ENCODE peak calls at places on chromosomes 12 and 14, in four cellular contexts. D is stimulated activated CD8-positive, alpha-beta memory T cell treated with anti-CD3 and anti-CD28 coated beads, Interleukin-15, amount 100 ng/mL, for 1 hour; O is posterior cingulate gyrus; H is HS-27A. W is an unnamed sample.

GRCh38 chr14:74980398-74980745 is 22.3 kb upstream of the EIF2B2 start:
- DNase-seq in D (no peak), O (no peak), H (no peak), W (no peak)

GRCh38 chr12:52052471-52053186 is 1.4 kb downstream of the NR4A1 start:
- DNase-seq in D (peak), O (no peak), H (no peak), W (peak)

GRCh38 chr12:123444396-123445026 is 8.0 kb upstream of the RILPL2 start:
- DNase-seq in D (no peak), O (no peak), H (no peak), W (peak)

GRCh38 chr12:124524231-124524925 is 43.0 kb downstream of the NCOR2 start:
- DNase-seq in D (no peak), O (no peak), H (no peak), W (peak)

GRCh38 chr12:92585106-92585775 is 117.5 kb upstream of the PLEKHG7 start:
- DNase-seq in D (no peak), O (no peak), H (no peak), W (no peak)

GRCh38 chr14:89430271-89430620 is 13.2 kb upstream of the FOXN3 start:
- DNase-seq in D (no peak), O (no peak), H (no peak), W (no peak)

GRCh38 chr12:4997939-4998338 is 45.7 kb upstream of the KCNA5 start:
- DNase-seq in D (no peak), O (peak), H (peak), W (no peak)

GRCh38 chr12:47270782-47271664 is 191.3 kb upstream of the AMIGO2 start:
- DNase-seq in D (no peak), O (no peak), H (peak), W (no peak)

GRCh38 chr14:101223147-101223546 is 319.6 kb upstream of the RTL1 start:
- DNase-seq in D (no peak), O (no peak), H (no peak), W (no peak)

GRCh38 chr12:109264095-109264942 is 44.8 kb downstream of the FOXN4 start:
- DNase-seq in D (peak), O (peak), H (no peak), W (peak)

GRCh38 chr14:99258884-99259283 is 13.1 kb downstream of the BCL11B start:
- DNase-seq in D (no peak), O (no peak), H (no peak), W (no peak)

GRCh38 chr12:89433634-89434033 is 81.3 kb upstream of the DUSP6 start:
- DNase-seq in D (no peak), O (no peak), H (no peak), W (no peak)

GRCh38 chr14:100440207-100440631 is 117.1 kb downstream of the SLC25A47 start:
- DNase-seq in D (peak), O (peak), H (no peak), W (peak)

GRCh38 chr12:97763113-97763512 is 300.5 kb downstream of the RMST start:
- DNase-seq in D (no peak), O (no peak), H (no peak), W (no peak)

GRCh38 chr12:13203028-13203922 is 6.7 kb downstream of the EMP1 start:
- DNase-seq in D (no peak), O (no peak), H (no peak), W (no peak)

GRCh38 chr12:53413485-53414215 is 10.0 kb upstream of the AMHR2 start:
- DNase-seq in D (no peak), O (no peak), H (no peak), W (no peak)

GRCh38 chr12:58388261-58388660 is 446.9 kb downstream of the ATP23 start:
- DNase-seq in D (no peak), O (no peak), H (no peak), W (no peak)

GRCh38 chr12:2979806-2980205 is 20.6 kb downstream of the TEAD4 start:
- DNase-seq in D (no peak), O (no peak), H (no peak), W (no peak)

GRCh38 chr14:51818748-51819386 is 41.5 kb upstream of the GNG2 start:
- DNase-seq in D (no peak), O (no peak), H (no peak), W (no peak)

GRCh38 chr14:96279564-96279963 is 23.6 kb downstream of the BDKRB1 start:
- DNase-seq in D (no peak), O (no peak), H (no peak), W (peak)

GRCh38 chr12:14256555-14257169 is 108.8 kb upstream of the ATF7IP start:
- DNase-seq in D (peak), O (no peak), H (no peak), W (peak)

W was measured in trophoblast cell.